ENCODE peak calls at places on chromosome 6, in ten cellular contexts. Z is AG09319, H is NCI-H460, X is left cardiac atrium, T is lung, I is NCI-H446, K is AG10803, V is GM23248, J is stromal cell of bone marrow, D is GF-D8. G is an unnamed sample.

GRCh38 chr6:84258268-84258667 is 30.8 kb upstream of the CEP162 start:
- DNase-seq in T (no peak), J (no peak), X (no peak), H (no peak), D (no peak), V (peak), Z (no peak), K (no peak), I (no peak), G (no peak)

GRCh38 chr6:167764713-167765479 is 61.8 kb upstream of the AFDN start:
- DNase-seq in H (no peak), J (no peak), D (no peak), X (no peak), K (no peak), T (no peak), Z (no peak), I (no peak), V (no peak), G (no peak)

GRCh38 chr6:163346529-163346961 is 68.0 kb upstream of the QKI start:
- DNase-seq in D (no peak), V (no peak), I (no peak), X (no peak), Z (no peak), K (no peak), J (no peak), H (no peak), T (no peak), G (no peak)

GRCh38 chr6:4125933-4126864 is 9.2 kb downstream of the ECI2 start:
- DNase-seq in I (no peak), K (peak), T (no peak), D (no peak), Z (peak), X (no peak), H (peak), J (peak), V (peak), G (peak)

GRCh38 chr6:16168858-16169257 is 40.0 kb downstream of the MYLIP start:
- DNase-seq in Z (no peak), X (no peak), I (peak), D (peak), K (peak), T (no peak), H (no peak), V (peak), J (peak), G (no peak)

GRCh38 chr6:166626177-166627038 is 643 bp downstream of the RPS6KA2 start:
- DNase-seq in T (peak), H (peak), D (no peak), X (no peak), Z (no peak), J (no peak), K (peak), I (no peak), V (peak), G (peak)

GRCh38 chr6:1235825-1236224 is 76.1 kb upstream of the FOXQ1 start:
- DNase-seq in I (no peak), T (peak), K (no peak), X (no peak), Z (no peak), V (no peak), J (no peak), D (no peak), H (no peak), G (no peak)

GRCh38 chr6:147559016-147559415 is 50.5 kb downstream of the SAMD5 start:
- DNase-seq in D (no peak), T (no peak), K (no peak), Z (no peak), I (no peak), X (no peak), J (no peak), V (no peak), H (no peak), G (no peak)

GRCh38 chr6:154868143-154868594 is 126.9 kb upstream of the TIAM2 start:
- DNase-seq in V (peak), X (no peak), Z (no peak), K (peak), H (peak), T (no peak), D (no peak), J (peak), I (peak), G (no peak)

GRCh38 chr6:57268294-57268640 is 46.2 kb upstream of the RAB23 start:
- DNase-seq in I (no peak), K (no peak), T (no peak), D (no peak), J (no peak), X (no peak), Z (no peak), H (no peak), V (no peak), G (no peak)

GRCh38 chr6:17226766-17227338 is 54.3 kb upstream of the RBM24 start:
- DNase-seq in K (peak), H (no peak), D (no peak), V (peak), I (peak), T (no peak), Z (no peak), X (no peak), J (no peak), G (no peak)

GRCh38 chr6:163460307-163460782 is 45.8 kb downstream of the QKI start:
- DNase-seq in T (no peak), D (no peak), K (peak), J (peak), H (no peak), V (peak), Z (no peak), X (no peak), I (no peak), G (no peak)

GRCh38 chr6:82741325-82741995 is 324.2 kb downstream of the UBE3D start:
- DNase-seq in T (no peak), D (no peak), K (peak), H (no peak), I (no peak), X (no peak), Z (no peak), V (peak), J (peak), G (no peak)

GRCh38 chr6:40307712-40308111 is 279.5 kb downstream of the LRFN2 start:
- DNase-seq in I (no peak), X (no peak), H (peak), J (no peak), T (no peak), K (no peak), D (no peak), V (no peak), Z (no peak), G (no peak)

G was measured in ovary.